ENCODE peak calls at places on chromosomes 16 and 17, in seven cellular contexts. X, S, F, R, J, V and Z are unnamed samples.

GRCh38 chr17:60301644-60302043 is 90.3 kb downstream of the USP32 start:
- DNase-seq in X (no peak), S (no peak), F (no peak), R (no peak), J (no peak), V (no peak), Z (no peak)

GRCh38 chr17:77146882-77147281 is 6.1 kb downstream of the SEC14L1 start:
- DNase-seq in X (no peak), S (no peak), F (no peak), R (no peak), J (peak), V (no peak), Z (no peak)

GRCh38 chr17:20174588-20175265 is 165.6 kb downstream of the SPECC1 start:
- DNase-seq in X (no peak), S (no peak), F (peak), R (no peak), J (no peak), V (no peak), Z (peak)

GRCh38 chr17:55813944-55814343 is 63.1 kb downstream of the PCTP start:
- DNase-seq in X (no peak), S (no peak), F (no peak), R (no peak), J (no peak), V (no peak), Z (no peak)

GRCh38 chr17:78356163-78356713 is 3.6 kb downstream of the SOCS3 start:
- DNase-seq in X (no peak), S (no peak), F (peak), R (no peak), J (no peak), V (no peak), Z (peak)

GRCh38 chr17:67260051-67260987 is 15.3 kb upstream of the HELZ start:
- DNase-seq in X (peak), S (peak), F (peak), R (peak), J (peak), V (no peak), Z (peak)

GRCh38 chr16:87316450-87316922 is 706 bp downstream of the C16orf95 start:
- DNase-seq in X (no peak), S (no peak), F (no peak), R (no peak), J (no peak), V (no peak), Z (no peak)

GRCh38 chr17:44115585-44116415 is 7.6 kb downstream of the HDAC5 start:
- DNase-seq in X (no peak), S (no peak), F (peak), R (no peak), J (no peak), V (no peak), Z (peak)

GRCh38 chr17:75032896-75033294 is 13.9 kb downstream of the ATP5PD start:
- DNase-seq in X (peak), S (no peak), F (no peak), R (no peak), J (no peak), V (no peak), Z (peak)

GRCh38 chr17:76558210-76559095 is 18.6 kb downstream of the PRCD start:
- DNase-seq in X (no peak), S (no peak), F (peak), R (no peak), J (no peak), V (no peak), Z (peak)

GRCh38 chr16:65662236-65662635 is 540.4 kb upstream of the CDH11 start:
- DNase-seq in X (no peak), S (no peak), F (no peak), R (no peak), J (no peak), V (no peak), Z (no peak)

GRCh38 chr17:41967921-41968578 is 1.5 kb downstream of the CNP start:
- DNase-seq in X (no peak), S (no peak), F (no peak), R (no peak), J (no peak), V (no peak), Z (no peak)

GRCh38 chr17:41965694-41966375 is 760 bp upstream of the CNP start:
- DNase-seq in X (peak), S (peak), F (peak), R (no peak), J (peak), V (peak), Z (peak)

GRCh38 chr17:41968676-41969075 is 2.1 kb downstream of the CNP start:
- DNase-seq in X (no peak), S (no peak), F (no peak), R (no peak), J (no peak), V (no peak), Z (no peak)

GRCh38 chr17:41966453-41967140 is at the start of gene CNP:
- DNase-seq in X (peak), S (peak), F (peak), R (no peak), J (peak), V (peak), Z (peak)

DNA sequence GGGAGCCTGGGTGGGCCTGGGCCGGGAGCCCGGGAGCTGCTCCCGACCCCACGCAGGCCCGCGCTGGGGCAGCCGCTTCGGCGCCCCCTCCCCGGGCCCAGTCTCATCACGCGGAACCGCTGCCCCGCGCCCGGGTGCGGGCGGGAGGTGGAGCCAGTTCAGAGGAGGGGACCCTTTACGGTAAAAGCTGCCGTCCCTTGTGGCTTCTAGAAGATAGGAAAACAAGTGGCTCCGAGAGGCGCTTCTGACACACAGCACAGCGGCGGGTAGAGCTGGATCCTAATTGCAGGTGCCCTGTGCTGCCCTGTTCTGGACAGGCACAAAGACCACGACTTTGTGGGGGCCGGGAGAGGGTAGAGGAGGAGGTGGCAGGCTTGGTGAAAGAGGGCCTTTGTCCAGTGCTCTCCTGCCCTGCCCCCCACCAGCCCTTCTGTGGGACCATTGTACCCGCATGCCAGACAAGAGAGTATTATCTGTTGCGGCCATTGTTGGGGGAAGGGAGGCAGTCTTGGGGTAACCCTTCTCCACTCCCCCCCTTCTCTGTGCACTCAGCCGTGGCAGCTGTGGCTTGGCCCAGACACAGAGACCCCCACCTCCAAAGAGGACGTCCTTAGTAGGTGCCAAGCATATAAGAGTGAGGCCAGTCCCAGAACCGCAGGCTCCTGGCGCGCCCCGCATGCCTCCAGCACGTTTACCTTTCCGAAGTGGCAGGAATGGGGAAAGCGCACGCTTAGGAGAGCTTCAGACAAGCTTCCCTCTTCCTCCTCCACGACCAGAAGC is 736 bp downstream of the CNP start:
- DNase-seq in X (no peak), S (no peak), F (peak), R (no peak), J (no peak), V (no peak), Z (peak)
- TF ChIP-seq CTCF in X (no peak), S (no peak), F (no peak), R (no peak), J (no peak), V (no peak), Z (no peak)

GRCh38 chr17:80455784-80456183 is 20.6 kb downstream of the NPTX1 start:
- DNase-seq in X (no peak), S (no peak), F (no peak), R (no peak), J (no peak), V (no peak), Z (no peak)
- H3K4me3 ChIP-seq in X (no peak), S (no peak), F (no peak), R (peak), J (no peak), V (peak), Z (no peak)

DNA sequence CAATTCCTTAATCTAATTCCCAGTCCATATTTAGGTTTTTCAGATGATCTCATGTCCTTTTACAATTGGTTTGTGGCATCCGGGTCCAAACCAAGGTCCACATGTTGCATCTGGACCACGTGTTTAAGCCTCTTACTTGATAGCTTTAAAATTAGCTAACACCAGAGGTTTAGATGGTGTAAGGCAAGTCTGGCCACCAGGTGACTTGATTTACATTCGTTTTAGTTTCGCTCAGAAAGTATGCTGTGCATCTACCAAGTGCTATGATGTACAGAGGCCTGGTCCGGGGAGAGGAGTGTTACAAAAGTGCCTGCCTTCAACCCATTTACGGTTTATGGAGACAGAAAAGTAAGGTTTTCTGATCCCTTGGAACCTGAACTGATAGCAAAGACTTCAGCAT is 878 bp upstream of the DNAJA2 start:
- DNase-seq in X (no peak), S (no peak), F (peak), R (no peak), J (no peak), V (no peak), Z (peak)
- TF ChIP-seq CTCF in X (no peak), S (no peak), F (no peak), R (no peak), J (no peak), V (no peak), Z (peak)

GRCh38 chr16:89383095-89384003 is 107.0 kb downstream of the ANKRD11 start:
- DNase-seq in X (peak), S (no peak), F (peak), R (no peak), J (peak), V (peak), Z (peak)
- H3K4me3 ChIP-seq in X (no peak), S (no peak), F (no peak), R (no peak), J (no peak), V (no peak), Z (no peak)